ENCODE peak calls at places on chromosome 12, in seven cellular contexts. One of them, this sample, is unnamed.

GRCh38 chr12:19239046-19239445 is 109.5 kb downstream of the PLEKHA5 start:
- DNase-seq in prostate gland: no peak
- DNase-seq in fibroblast of lung: no peak
- DNase-seq in transverse colon: no peak
- DNase-seq in mucosa of descending colon: no peak
- DNase-seq in fibroblast of pulmonary artery: no peak
- DNase-seq in DND-41: no peak
- DNase-seq in this sample: no peak

GRCh38 chr12:12992418-12993175 is 7.5 kb downstream of the HEBP1 start:
- DNase-seq in transverse colon: peak; percentile 43
- DNase-seq in fibroblast of pulmonary artery: peak; percentile 97
- DNase-seq in fibroblast of lung: peak; percentile 98
- DNase-seq in mucosa of descending colon: no peak
- DNase-seq in DND-41: no peak
- DNase-seq in prostate gland: no peak
- DNase-seq in this sample: peak; percentile 98

GRCh38 chr12:124525455-124525854 is 42.0 kb downstream of the NCOR2 start:
- DNase-seq in transverse colon: no peak
- DNase-seq in mucosa of descending colon: no peak
- DNase-seq in fibroblast of pulmonary artery: no peak
- DNase-seq in fibroblast of lung: no peak
- DNase-seq in prostate gland: no peak
- DNase-seq in DND-41: no peak
- DNase-seq in this sample: no peak

GRCh38 chr12:1692221-1692620 is 1.4 kb downstream of the ADIPOR2 start:
- DNase-seq in DND-41: no peak
- DNase-seq in mucosa of descending colon: no peak
- DNase-seq in prostate gland: no peak
- DNase-seq in fibroblast of pulmonary artery: no peak
- DNase-seq in transverse colon: no peak
- DNase-seq in fibroblast of lung: no peak
- DNase-seq in this sample: no peak

GRCh38 chr12:113727651-113728061 is 238.5 kb downstream of the RBM19 start:
- DNase-seq in fibroblast of pulmonary artery: peak; percentile 3
- DNase-seq in DND-41: no peak
- DNase-seq in transverse colon: no peak
- DNase-seq in prostate gland: no peak
- DNase-seq in mucosa of descending colon: no peak
- DNase-seq in fibroblast of lung: no peak
- DNase-seq in this sample: no peak

GRCh38 chr12:99386907-99387306 is 260.6 kb upstream of the GARIN6 start:
- DNase-seq in mucosa of descending colon: no peak
- DNase-seq in DND-41: no peak
- DNase-seq in fibroblast of pulmonary artery: peak; percentile 29
- DNase-seq in transverse colon: no peak
- DNase-seq in prostate gland: no peak
- DNase-seq in fibroblast of lung: peak; percentile 37
- DNase-seq in this sample: peak; percentile 25

GRCh38 chr12:132454154-132454948 is 35.6 kb upstream of the FBRSL1 start:
- DNase-seq in fibroblast of pulmonary artery: no peak
- DNase-seq in fibroblast of lung: no peak
- DNase-seq in DND-41: peak; percentile 14
- DNase-seq in mucosa of descending colon: no peak
- DNase-seq in prostate gland: no peak
- DNase-seq in transverse colon: no peak
- DNase-seq in this sample: no peak

GRCh38 chr12:6091786-6092566 is 32.5 kb downstream of the VWF start:
- DNase-seq in DND-41: no peak
- DNase-seq in prostate gland: no peak
- DNase-seq in mucosa of descending colon: no peak
- DNase-seq in fibroblast of lung: no peak
- DNase-seq in transverse colon: no peak
- DNase-seq in fibroblast of pulmonary artery: no peak
- DNase-seq in this sample: no peak

GRCh38 chr12:80936642-80937390 is 918 bp downstream of the LIN7A start:
- DNase-seq in mucosa of descending colon: peak; percentile 55
- DNase-seq in fibroblast of pulmonary artery: peak; percentile 38
- DNase-seq in transverse colon: peak; percentile 51
- DNase-seq in prostate gland: peak; percentile 39
- DNase-seq in fibroblast of lung: peak; percentile 66
- DNase-seq in DND-41: no peak
- DNase-seq in this sample: peak; percentile 28

GRCh38 chr12:18054925-18055324 is 35.1 kb downstream of the RERGL start:
- DNase-seq in DND-41: no peak
- DNase-seq in mucosa of descending colon: no peak
- DNase-seq in fibroblast of pulmonary artery: no peak
- DNase-seq in prostate gland: no peak
- DNase-seq in fibroblast of lung: no peak
- DNase-seq in transverse colon: no peak
- DNase-seq in this sample: no peak

GRCh38 chr12:31118831-31119530 is 45.3 kb downstream of the DDX11 start:
- DNase-seq in fibroblast of pulmonary artery: no peak
- DNase-seq in fibroblast of lung: peak; percentile 10
- DNase-seq in prostate gland: no peak
- DNase-seq in DND-41: no peak
- DNase-seq in transverse colon: no peak
- DNase-seq in mucosa of descending colon: no peak
- DNase-seq in this sample: peak; percentile 8

GRCh38 chr12:132414634-132415340 is 75.2 kb upstream of the FBRSL1 start:
- DNase-seq in mucosa of descending colon: peak; percentile 83
- DNase-seq in fibroblast of lung: peak; percentile 72
- DNase-seq in fibroblast of pulmonary artery: peak; percentile 76
- DNase-seq in prostate gland: peak; percentile 72
- DNase-seq in DND-41: peak; percentile 77
- DNase-seq in transverse colon: peak; percentile 85
- DNase-seq in this sample: peak; percentile 78

GRCh38 chr12:113796852-113797534 is 169.1 kb downstream of the RBM19 start:
- DNase-seq in transverse colon: no peak
- DNase-seq in fibroblast of pulmonary artery: no peak
- DNase-seq in mucosa of descending colon: no peak
- DNase-seq in fibroblast of lung: no peak
- DNase-seq in DND-41: no peak
- DNase-seq in prostate gland: no peak
- DNase-seq in this sample: no peak

GRCh38 chr12:68450947-68451260 is 118.7 kb upstream of the MDM1 start:
- DNase-seq in fibroblast of pulmonary artery: no peak
- DNase-seq in prostate gland: no peak
- DNase-seq in fibroblast of lung: no peak
- DNase-seq in DND-41: no peak
- DNase-seq in mucosa of descending colon: no peak
- DNase-seq in transverse colon: no peak
- DNase-seq in this sample: no peak

GRCh38 chr12:71594214-71594948 is 69.3 kb downstream of the ZFC3H1 start:
- DNase-seq in fibroblast of lung: peak; percentile 27
- DNase-seq in fibroblast of pulmonary artery: peak; percentile 68
- DNase-seq in mucosa of descending colon: no peak
- DNase-seq in prostate gland: peak; percentile 9
- DNase-seq in DND-41: no peak
- DNase-seq in transverse colon: no peak
- DNase-seq in this sample: peak; percentile 35

GRCh38 chr12:6469092-6469491 is 1.4 kb downstream of the VAMP1 start:
- DNase-seq in transverse colon: no peak
- DNase-seq in fibroblast of lung: no peak
- DNase-seq in mucosa of descending colon: no peak
- DNase-seq in prostate gland: no peak
- DNase-seq in DND-41: no peak
- DNase-seq in fibroblast of pulmonary artery: no peak
- DNase-seq in this sample: no peak

GRCh38 chr12:106950591-106950990 is 5.1 kb upstream of the TMEM263 start:
- DNase-seq in prostate gland: no peak
- DNase-seq in DND-41: no peak
- DNase-seq in fibroblast of pulmonary artery: no peak
- DNase-seq in mucosa of descending colon: no peak
- DNase-seq in transverse colon: no peak
- DNase-seq in fibroblast of lung: no peak
- DNase-seq in this sample: no peak

GRCh38 chr12:27024291-27024690 is 1.9 kb downstream of the MED21 start:
- DNase-seq in DND-41: no peak
- DNase-seq in prostate gland: no peak
- DNase-seq in mucosa of descending colon: no peak
- DNase-seq in transverse colon: no peak
- DNase-seq in fibroblast of lung: peak; percentile 34
- DNase-seq in fibroblast of pulmonary artery: peak; percentile 41
- DNase-seq in this sample: no peak

GRCh38 chr12:39105111-39105510 is 199.7 kb upstream of the CPNE8 start:
- DNase-seq in fibroblast of lung: no peak
- DNase-seq in mucosa of descending colon: no peak
- DNase-seq in DND-41: no peak
- DNase-seq in prostate gland: no peak
- DNase-seq in transverse colon: no peak
- DNase-seq in fibroblast of pulmonary artery: peak; percentile 7
- DNase-seq in this sample: no peak

GRCh38 chr12:122028165-122028591 is 6.5 kb downstream of the BCL7A start:
- DNase-seq in prostate gland: no peak
- DNase-seq in transverse colon: no peak
- DNase-seq in mucosa of descending colon: no peak
- DNase-seq in fibroblast of pulmonary artery: no peak
- DNase-seq in fibroblast of lung: no peak
- DNase-seq in DND-41: no peak
- DNase-seq in this sample: no peak

GRCh38 chr12:94803939-94804338 is 153.6 kb upstream of the TMCC3 start:
- DNase-seq in fibroblast of pulmonary artery: no peak
- DNase-seq in mucosa of descending colon: no peak
- DNase-seq in DND-41: no peak
- DNase-seq in prostate gland: no peak
- DNase-seq in fibroblast of lung: no peak
- DNase-seq in transverse colon: no peak
- DNase-seq in this sample: no peak

GRCh38 chr12:124085419-124085818 is 112.4 kb downstream of the ZNF664 start:
- DNase-seq in fibroblast of lung: no peak
- DNase-seq in prostate gland: no peak
- DNase-seq in fibroblast of pulmonary artery: no peak
- DNase-seq in DND-41: no peak
- DNase-seq in transverse colon: no peak
- DNase-seq in mucosa of descending colon: no peak
- DNase-seq in this sample: no peak

GRCh38 chr12:45305904-45306303 is 90.0 kb downstream of the ANO6 start:
- DNase-seq in DND-41: no peak
- DNase-seq in fibroblast of pulmonary artery: no peak
- DNase-seq in prostate gland: no peak
- DNase-seq in fibroblast of lung: peak; percentile 37
- DNase-seq in mucosa of descending colon: no peak
- DNase-seq in transverse colon: no peak
- DNase-seq in this sample: no peak

GRCh38 chr12:132766380-132767085 is 4.9 kb upstream of the ANKLE2 start:
- DNase-seq in transverse colon: peak; percentile 36
- DNase-seq in fibroblast of lung: peak; percentile 38
- DNase-seq in fibroblast of pulmonary artery: peak; percentile 66
- DNase-seq in prostate gland: no peak
- DNase-seq in mucosa of descending colon: no peak
- DNase-seq in DND-41: no peak
- DNase-seq in this sample: no peak

GRCh38 chr12:69657376-69658137 is 41.5 kb downstream of the BEST3 start:
- DNase-seq in fibroblast of lung: peak; percentile 75
- DNase-seq in mucosa of descending colon: no peak
- DNase-seq in DND-41: no peak
- DNase-seq in fibroblast of pulmonary artery: peak; percentile 22
- DNase-seq in prostate gland: no peak
- DNase-seq in transverse colon: no peak
- DNase-seq in this sample: peak; percentile 82

GRCh38 chr12:113422030-113422900 is at the start of gene SDSL:
- DNase-seq in DND-41: peak; percentile 65
- DNase-seq in prostate gland: peak; percentile 49
- DNase-seq in transverse colon: peak; percentile 74
- DNase-seq in fibroblast of pulmonary artery: peak; percentile 82
- DNase-seq in fibroblast of lung: peak; percentile 88
- DNase-seq in mucosa of descending colon: peak; percentile 75
- DNase-seq in this sample: peak; percentile 73

GRCh38 chr12:93402333-93403311 is 24.9 kb downstream of the NUDT4 start:
- DNase-seq in prostate gland: no peak
- DNase-seq in transverse colon: no peak
- DNase-seq in fibroblast of pulmonary artery: no peak
- DNase-seq in mucosa of descending colon: no peak
- DNase-seq in DND-41: no peak
- DNase-seq in fibroblast of lung: no peak
- DNase-seq in this sample: no peak

GRCh38 chr12:67943295-67943892 is 45.9 kb upstream of the IFNG-AS1 start:
- DNase-seq in fibroblast of pulmonary artery: peak; percentile 85
- DNase-seq in mucosa of descending colon: no peak
- DNase-seq in fibroblast of lung: peak; percentile 82
- DNase-seq in transverse colon: peak; percentile 72
- DNase-seq in DND-41: peak; percentile 69
- DNase-seq in prostate gland: peak; percentile 78
- DNase-seq in this sample: peak; percentile 86

GRCh38 chr12:128844031-128844635 is 9.1 kb upstream of the GLT1D1 start:
- DNase-seq in fibroblast of pulmonary artery: no peak
- DNase-seq in prostate gland: no peak
- DNase-seq in transverse colon: no peak
- DNase-seq in mucosa of descending colon: no peak
- DNase-seq in DND-41: peak; percentile 35
- DNase-seq in fibroblast of lung: no peak
- DNase-seq in this sample: no peak

DNA sequence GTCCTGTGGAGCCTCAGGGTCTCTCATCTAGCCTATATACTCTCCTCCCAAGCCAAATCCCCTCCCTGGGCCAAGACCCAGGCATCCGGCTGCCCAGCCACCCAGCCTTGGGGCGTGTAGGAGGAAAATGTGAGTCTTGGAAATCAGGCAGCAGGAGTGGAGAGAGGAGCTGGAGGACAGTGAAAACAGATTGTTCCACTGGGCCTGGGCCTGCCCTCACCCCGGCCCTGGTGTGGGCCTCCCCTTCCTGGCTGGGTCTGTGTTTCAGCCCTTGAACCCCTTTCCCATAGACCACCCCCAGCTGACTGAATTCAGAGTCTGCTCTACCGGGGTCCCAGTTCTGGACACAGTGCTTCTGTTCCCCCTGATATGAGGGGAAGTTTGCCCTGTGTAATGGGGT is 6.7 kb downstream of the ITGA5 start:
- DNase-seq in transverse colon: no peak
- DNase-seq in mucosa of descending colon: no peak
- DNase-seq in fibroblast of pulmonary artery: no peak
- DNase-seq in prostate gland: no peak
- DNase-seq in DND-41: no peak
- DNase-seq in fibroblast of lung: no peak
- DNase-seq in this sample: no peak
- H3K4me3 ChIP-seq in transverse colon: peak overlapping the region; percentile 98
- H3K4me3 ChIP-seq in mucosa of descending colon: no peak overlapping the region
- H3K4me3 ChIP-seq in fibroblast of pulmonary artery: no peak overlapping the region
- H3K4me3 ChIP-seq in prostate gland: no peak overlapping the region
- H3K4me3 ChIP-seq in DND-41: no peak overlapping the region
- H3K4me3 ChIP-seq in fibroblast of lung: no peak overlapping the region
- H3K4me3 ChIP-seq in this sample: no peak overlapping the region

GRCh38 chr12:11812558-11813421 is 163.3 kb downstream of the ETV6 start:
- DNase-seq in mucosa of descending colon: peak; percentile 63
- DNase-seq in fibroblast of pulmonary artery: peak; percentile 33
- DNase-seq in prostate gland: peak; percentile 20
- DNase-seq in fibroblast of lung: no peak
- DNase-seq in transverse colon: peak; percentile 50
- DNase-seq in DND-41: peak; percentile 81
- DNase-seq in this sample: peak; percentile 59
- H3K4me3 ChIP-seq in mucosa of descending colon: no peak overlapping the region
- H3K4me3 ChIP-seq in fibroblast of pulmonary artery: no peak overlapping the region
- H3K4me3 ChIP-seq in prostate gland: no peak overlapping the region
- H3K4me3 ChIP-seq in fibroblast of lung: no peak overlapping the region
- H3K4me3 ChIP-seq in transverse colon: peak overlapping the region; percentile 26
- H3K4me3 ChIP-seq in DND-41: peak overlapping the region; percentile 63
- H3K4me3 ChIP-seq in this sample: peak overlapping the region; percentile 12

GRCh38 chr12:49345048-49345839 is 1.4 kb upstream of the DNAJC22 start:
- DNase-seq in DND-41: no peak
- DNase-seq in transverse colon: peak; percentile 24
- DNase-seq in fibroblast of pulmonary artery: no peak
- DNase-seq in fibroblast of lung: no peak
- DNase-seq in mucosa of descending colon: no peak
- DNase-seq in prostate gland: no peak
- DNase-seq in this sample: no peak
- H3K4me3 ChIP-seq in DND-41: no peak overlapping the region
- H3K4me3 ChIP-seq in transverse colon: peak overlapping the region; percentile 52
- H3K4me3 ChIP-seq in fibroblast of pulmonary artery: peak overlapping the region; percentile 40
- H3K4me3 ChIP-seq in fibroblast of lung: peak overlapping the region; percentile 46
- H3K4me3 ChIP-seq in mucosa of descending colon: no peak overlapping the region
- H3K4me3 ChIP-seq in prostate gland: peak overlapping the region; percentile 2
- H3K4me3 ChIP-seq in this sample: peak overlapping the region; percentile 54

GRCh38 chr12:92056290-92056689 is 89.4 kb downstream of the BTG1 start:
- DNase-seq in prostate gland: no peak
- DNase-seq in fibroblast of pulmonary artery: no peak
- DNase-seq in fibroblast of lung: no peak
- DNase-seq in mucosa of descending colon: no peak
- DNase-seq in DND-41: no peak
- DNase-seq in transverse colon: no peak
- DNase-seq in this sample: no peak
- H3K4me3 ChIP-seq in prostate gland: no peak overlapping the region
- H3K4me3 ChIP-seq in fibroblast of pulmonary artery: no peak overlapping the region
- H3K4me3 ChIP-seq in fibroblast of lung: no peak overlapping the region
- H3K4me3 ChIP-seq in mucosa of descending colon: no peak overlapping the region
- H3K4me3 ChIP-seq in DND-41: no peak overlapping the region
- H3K4me3 ChIP-seq in transverse colon: no peak overlapping the region
- H3K4me3 ChIP-seq in this sample: no peak overlapping the region

This sample was measured in choroid plexus epithelial cell.